ENCODE peak calls at places on chromosomes 3 and 15, in nine cellular contexts. K is pancreas, N is fibroblast of lung, B is transverse colon, G is tibial nerve, D is cardiac muscle cell, Y is DND-41, W is heart left ventricle, O is left ventricle myocardium inferior. I is an unnamed sample.

GRCh38 chr3:15440891-15441290 is 13.5 kb downstream of the EAF1 start:
- DNase-seq in K (no peak), N (no peak), B (no peak), G (no peak), D (no peak), Y (no peak), W (no peak), O (no peak), I (no peak)

GRCh38 chr3:7875858-7876442 is 625.7 kb upstream of the LMCD1 start:
- DNase-seq in K (no peak), N (peak), B (no peak), G (no peak), D (no peak), Y (no peak), W (no peak), O (no peak), I (no peak)

GRCh38 chr3:38916706-38917105 is 100.7 kb upstream of the SCN10A start:
- DNase-seq in K (no peak), N (no peak), B (no peak), G (no peak), D (no peak), Y (no peak), W (no peak), O (no peak), I (no peak)

GRCh38 chr3:50242778-50243551 is 7.0 kb downstream of the GNAI2 start:
- DNase-seq in K (no peak), N (no peak), B (peak), G (no peak), D (no peak), Y (no peak), W (peak), O (peak), I (peak)

GRCh38 chr15:51223771-51224229 is 114.6 kb downstream of the CYP19A1 start:
- DNase-seq in K (no peak), N (peak), B (no peak), G (no peak), D (no peak), Y (no peak), W (no peak), O (no peak), I (no peak)

GRCh38 chr3:43995078-43995928 is 246.4 kb upstream of the TOPAZ1 start:
- DNase-seq in K (peak), N (peak), B (no peak), G (no peak), D (peak), Y (no peak), W (no peak), O (no peak), I (peak)

GRCh38 chr3:133548090-133548489 is 25.4 kb upstream of the CDV3 start:
- DNase-seq in K (no peak), N (no peak), B (no peak), G (no peak), D (no peak), Y (no peak), W (no peak), O (no peak), I (no peak)

GRCh38 chr3:140406655-140407054 is 271.2 kb upstream of the TRIM42 start:
- DNase-seq in K (no peak), N (no peak), B (no peak), G (no peak), D (no peak), Y (no peak), W (no peak), O (no peak), I (no peak)

GRCh38 chr3:146271180-146271579 is 20.3 kb upstream of the PLSCR4 start:
- DNase-seq in K (no peak), N (peak), B (no peak), G (no peak), D (no peak), Y (no peak), W (no peak), O (no peak), I (no peak)

GRCh38 chr3:20622304-20622703 is 436.3 kb upstream of the SGO1 start:
- DNase-seq in K (no peak), N (peak), B (no peak), G (no peak), D (no peak), Y (no peak), W (no peak), O (no peak), I (no peak)

GRCh38 chr3:114745322-114746240 is 401.5 kb downstream of the ZBTB20 start:
- DNase-seq in K (no peak), N (peak), B (no peak), G (no peak), D (no peak), Y (no peak), W (no peak), O (no peak), I (no peak)

GRCh38 chr3:359672-360071 is 163.1 kb downstream of the CHL1 start:
- DNase-seq in K (no peak), N (no peak), B (no peak), G (no peak), D (no peak), Y (no peak), W (no peak), O (no peak), I (no peak)

GRCh38 chr15:65326109-65326508 is 21.6 kb downstream of the RNU5B-1 start:
- DNase-seq in K (no peak), N (no peak), B (no peak), G (no peak), D (peak), Y (no peak), W (peak), O (peak), I (no peak)

GRCh38 chr15:49989498-49989897 is 129.5 kb downstream of the ATP8B4 start:
- DNase-seq in K (no peak), N (peak), B (no peak), G (no peak), D (no peak), Y (no peak), W (no peak), O (peak), I (no peak)

GRCh38 chr3:16618721-16619120 is 13.5 kb upstream of the DAZL start:
- DNase-seq in K (no peak), N (peak), B (no peak), G (no peak), D (no peak), Y (no peak), W (no peak), O (no peak), I (no peak)

GRCh38 chr15:68210821-68211655 is 5.9 kb upstream of the CALML4 start:
- DNase-seq in K (peak), N (peak), B (peak), G (peak), D (peak), Y (peak), W (peak), O (peak), I (peak)

GRCh38 chr3:131326307-131326706 is 55.3 kb upstream of the NUDT16 start:
- DNase-seq in K (no peak), N (no peak), B (no peak), G (no peak), D (no peak), Y (no peak), W (no peak), O (no peak), I (no peak)

DNA sequence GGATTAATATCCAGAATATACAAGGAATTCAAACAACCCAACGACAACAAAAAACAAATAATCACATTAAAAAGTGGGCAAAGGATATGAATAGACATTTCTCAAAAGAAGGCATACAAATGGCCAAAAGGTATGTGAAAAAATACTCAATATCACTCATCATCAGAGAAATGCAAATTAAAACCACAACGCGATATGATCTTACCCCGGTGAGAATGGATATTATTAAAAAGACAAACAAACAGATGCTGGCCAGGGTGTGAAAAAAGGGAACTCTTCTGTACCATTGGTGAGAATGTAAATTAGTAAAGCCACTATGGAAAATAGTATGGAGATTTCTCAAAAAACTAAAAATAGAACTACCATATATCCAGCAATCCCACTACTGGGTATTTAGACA is 43.5 kb upstream of the MEF2A start:
- DNase-seq in K (no peak), N (no peak), B (no peak), G (no peak), D (no peak), Y (no peak), W (no peak), O (no peak), I (no peak)
- TF ChIP-seq CTCF in K (no peak), N (no peak), B (no peak), G (no peak), D (no peak), Y (no peak), W (no peak), O (no peak), I (no peak)

DNA sequence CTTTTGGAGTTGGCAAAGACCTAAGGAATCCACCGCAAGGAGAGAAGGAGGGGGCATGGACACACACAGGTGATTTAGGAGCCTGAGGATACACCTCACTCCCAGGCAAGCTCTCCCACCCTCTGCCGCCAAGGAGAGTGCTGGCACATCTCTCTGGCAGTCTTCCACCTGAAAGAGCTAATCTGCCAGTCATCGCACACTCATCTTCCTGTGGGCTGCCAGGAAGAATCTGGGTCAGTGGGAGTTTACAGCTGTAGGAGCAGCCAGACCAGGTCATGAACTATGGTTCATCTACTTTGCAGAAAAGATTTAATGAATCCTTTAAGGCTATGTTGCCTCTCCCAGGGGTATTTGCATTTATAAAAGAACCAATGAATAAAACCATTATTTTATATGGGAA is 170.6 kb upstream of the TSC22D2 start:
- DNase-seq in K (no peak), N (peak), B (no peak), G (no peak), D (no peak), Y (no peak), W (peak), O (no peak), I (no peak)
- H3K27ac ChIP-seq in K (no peak), N (peak), B (peak), G (no peak), D (no peak), Y (no peak), W (no peak), O (no peak), I (no peak)

GRCh38 chr3:42442640-42443039 is 32.2 kb upstream of the LYZL4 start:
- DNase-seq in K (no peak), N (no peak), B (no peak), G (no peak), D (no peak), Y (no peak), W (no peak), O (no peak), I (peak)
- TF ChIP-seq CTCF in K (no peak), N (no peak), B (no peak), G (no peak), D (peak), Y (peak), W (no peak), O (no peak), I (no peak)

GRCh38 chr3:178966299-178967183 is 105.1 kb downstream of the ZMAT3 start:
- DNase-seq in K (no peak), N (peak), B (no peak), G (no peak), D (peak), Y (no peak), W (no peak), O (peak), I (no peak)

GRCh38 chr3:178964551-178964950 is 107.1 kb downstream of the ZMAT3 start:
- DNase-seq in K (no peak), N (no peak), B (no peak), G (no peak), D (no peak), Y (no peak), W (no peak), O (no peak), I (no peak)

GRCh38 chr3:178971614-178972013 is 100.0 kb downstream of the ZMAT3 start:
- DNase-seq in K (no peak), N (no peak), B (no peak), G (no peak), D (no peak), Y (no peak), W (no peak), O (no peak), I (no peak)

GRCh38 chr3:178967184-178967532 is 104.5 kb downstream of the ZMAT3 start:
- DNase-seq in K (no peak), N (no peak), B (no peak), G (no peak), D (no peak), Y (no peak), W (no peak), O (no peak), I (no peak)

GRCh38 chr3:178968996-178969700 is 102.5 kb downstream of the ZMAT3 start:
- DNase-seq in K (no peak), N (no peak), B (no peak), G (no peak), D (no peak), Y (no peak), W (no peak), O (no peak), I (no peak)
- H3K27ac ChIP-seq in K (no peak), N (no peak), B (no peak), G (no peak), D (no peak), Y (no peak), W (no peak), O (no peak), I (no peak)

GRCh38 chr3:129016366-129016724 is 15.2 kb downstream of the EFCC1 start:
- DNase-seq in K (no peak), N (no peak), B (peak), G (no peak), D (no peak), Y (peak), W (peak), O (no peak), I (peak)
- TF ChIP-seq CTCF in K (no peak), N (no peak), B (no peak), G (no peak), D (no peak), Y (peak), W (no peak), O (no peak), I (no peak)

GRCh38 chr15:74784854-74785715 is 3.2 kb downstream of the CSK start:
- DNase-seq in K (no peak), N (no peak), B (no peak), G (no peak), D (no peak), Y (no peak), W (no peak), O (no peak), I (no peak)

GRCh38 chr15:74786659-74787165 is 4.8 kb downstream of the CSK start:
- DNase-seq in K (no peak), N (no peak), B (no peak), G (no peak), D (no peak), Y (no peak), W (peak), O (peak), I (no peak)

GRCh38 chr15:74787251-74788041 is 5.6 kb downstream of the CSK start:
- DNase-seq in K (no peak), N (peak), B (peak), G (no peak), D (peak), Y (peak), W (peak), O (peak), I (peak)

GRCh38 chr15:74784426-74784825 is 2.5 kb downstream of the CSK start:
- DNase-seq in K (no peak), N (no peak), B (no peak), G (no peak), D (no peak), Y (no peak), W (no peak), O (no peak), I (no peak)

DNA sequence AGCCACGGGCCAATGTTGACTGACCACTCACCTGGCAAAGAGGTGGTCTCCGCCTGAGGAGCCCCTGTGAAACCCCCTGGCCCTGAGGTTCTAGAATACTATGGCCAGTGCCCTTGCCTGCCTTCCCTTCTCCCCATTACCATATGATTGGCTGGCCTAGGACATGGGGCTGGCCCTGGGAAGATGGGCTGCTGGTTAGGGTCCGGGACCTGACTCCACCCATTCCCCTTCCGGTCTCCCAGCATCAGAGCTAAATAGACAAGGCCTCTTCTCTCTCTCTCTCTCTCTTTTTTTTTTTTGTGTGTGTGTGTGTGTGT is 3.8 kb downstream of the CSK start:
- DNase-seq in K (no peak), N (no peak), B (no peak), G (no peak), D (no peak), Y (no peak), W (no peak), O (no peak), I (no peak)
- H3K27ac ChIP-seq in K (no peak), N (no peak), B (peak), G (peak), D (no peak), Y (peak), W (peak), O (peak), I (peak)

DNA sequence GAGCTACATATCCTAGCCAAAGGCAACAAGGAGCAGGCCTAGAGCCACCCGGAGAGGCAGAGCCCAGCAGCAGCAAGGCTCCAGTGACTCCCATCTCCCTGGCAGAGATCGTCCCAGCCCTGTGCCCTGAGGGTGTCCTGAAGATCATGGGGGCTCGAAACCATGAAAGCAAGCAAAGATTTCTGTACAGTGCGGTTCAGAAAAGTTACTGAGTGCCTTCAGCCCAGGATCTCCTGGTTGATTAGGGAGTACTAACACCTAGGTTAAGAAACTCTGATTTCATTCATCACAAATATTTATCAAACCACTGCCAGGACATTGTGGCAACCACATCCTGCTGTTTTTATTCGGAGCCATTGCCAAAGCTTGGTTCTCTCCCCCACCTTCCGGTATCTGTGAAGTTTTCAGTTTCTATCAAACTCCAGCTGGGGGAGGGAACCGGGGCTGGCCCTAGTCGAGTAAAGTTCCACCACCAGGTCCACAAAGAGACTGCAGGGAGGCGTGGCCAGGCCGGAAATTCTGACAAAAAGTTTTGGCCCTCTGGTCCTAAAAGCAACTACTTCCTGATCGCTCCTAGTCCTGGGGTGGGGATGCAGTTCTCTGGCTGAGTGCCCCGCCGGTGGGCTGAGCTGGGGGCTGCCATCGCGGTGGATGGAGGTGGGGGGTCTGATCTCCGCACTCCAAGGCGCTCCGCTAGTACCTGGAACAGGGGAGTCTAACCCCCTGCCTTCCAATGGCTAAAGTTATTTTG is 1.2 kb downstream of the RAB43 start:
- DNase-seq in K (peak), N (peak), B (peak), G (peak), D (peak), Y (peak), W (peak), O (peak), I (peak)
- TF ChIP-seq CTCF in K (peak), N (peak), B (no peak), G (peak), D (peak), Y (peak), W (no peak), O (peak), I (peak)

GRCh38 chr3:197711973-197712707 is 24.6 kb downstream of the RUBCN start:
- DNase-seq in K (no peak), N (peak), B (peak), G (peak), D (peak), Y (peak), W (peak), O (peak), I (peak)

GRCh38 chr3:197718904-197719303 is 17.8 kb downstream of the RUBCN start:
- DNase-seq in K (no peak), N (peak), B (no peak), G (no peak), D (no peak), Y (no peak), W (no peak), O (no peak), I (no peak)

GRCh38 chr3:197714251-197714650 is 22.5 kb downstream of the RUBCN start:
- DNase-seq in K (no peak), N (no peak), B (no peak), G (no peak), D (no peak), Y (no peak), W (no peak), O (no peak), I (no peak)

GRCh38 chr3:197709135-197709534 is 27.6 kb downstream of the RUBCN start:
- DNase-seq in K (no peak), N (no peak), B (peak), G (no peak), D (no peak), Y (no peak), W (no peak), O (no peak), I (no peak)

DNA sequence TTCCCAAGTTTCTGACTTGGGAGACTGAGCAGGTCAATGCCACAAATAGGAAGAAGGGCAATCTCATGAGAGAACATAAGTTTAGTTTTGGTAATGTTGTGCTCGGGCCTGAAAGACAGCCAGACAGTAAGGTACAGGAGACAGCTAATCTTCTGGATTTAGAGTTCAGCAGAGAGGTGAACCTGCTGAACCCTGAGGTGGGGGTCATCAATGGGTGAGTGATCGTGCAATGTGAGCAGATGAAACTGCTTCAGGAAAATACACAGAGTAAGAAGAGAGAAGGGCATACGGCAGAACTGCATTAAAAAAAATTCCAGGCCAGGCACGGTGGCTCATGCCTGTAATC is 23.3 kb downstream of the RUBCN start:
- DNase-seq in K (no peak), N (no peak), B (no peak), G (no peak), D (peak), Y (no peak), W (no peak), O (no peak), I (no peak)
- H3K27ac ChIP-seq in K (no peak), N (peak), B (peak), G (peak), D (peak), Y (peak), W (peak), O (peak), I (peak)